ENCODE peak calls at places on chromosomes 3 and 15, in nine cellular contexts. U is mesenchymal stem cell; I is NT2/D1; W is endodermal cell; J is neuronal stem cell; P is cardiac muscle cell; R is effector memory CD4-positive, alpha-beta T cell; N is fibroblast of lung; T is GM12878. G is an unnamed sample.

GRCh38 chr3:191762323-191762960 is 301.5 kb downstream of the PYDC2 start:
- DNase-seq in W (no peak), R (no peak), U (peak; percentile 81), J (no peak), I (peak; percentile 36), P (no peak), N (peak; percentile 56), T (no peak), G (no peak)

GRCh38 chr3:99562990-99563607 is 75.3 kb upstream of the COL8A1 start:
- DNase-seq in N (no peak), R (no peak), U (no peak), J (no peak), I (no peak), T (no peak), W (no peak), P (no peak), G (no peak)

GRCh38 chr15:93235926-93236781 is 147.1 kb upstream of the RGMA start:
- DNase-seq in I (no peak), R (no peak), J (no peak), N (no peak), T (no peak), P (no peak), U (no peak), W (no peak), G (no peak)

GRCh38 chr3:134059680-134060560 is 30.2 kb upstream of the SLCO2A1 start:
- DNase-seq in W (peak; percentile 37), P (no peak), N (peak; percentile 45), U (no peak), T (no peak), R (no peak), J (no peak), I (no peak), G (no peak)

GRCh38 chr15:72796515-72797337 is 13.2 kb upstream of the ADPGK start:
- DNase-seq in T (no peak), P (peak; percentile 71), U (peak; percentile 52), N (peak; percentile 44), W (peak; percentile 84), R (peak; percentile 25), J (peak; percentile 49), I (no peak), G (peak; percentile 35)

GRCh38 chr3:142850395-142851023 is 38.4 kb downstream of the PCOLCE2 start:
- DNase-seq in I (no peak), P (no peak), U (peak; percentile 98), W (no peak), R (no peak), N (peak; percentile 91), T (no peak), J (no peak), G (no peak)

GRCh38 chr3:122916580-122916979 is 111.0 kb downstream of the SEMA5B start:
- DNase-seq in I (no peak), R (no peak), J (no peak), W (peak; percentile 43), T (no peak), N (no peak), P (no peak), U (no peak), G (no peak)

GRCh38 chr3:151838574-151839312 is 24.8 kb downstream of the AADAC start:
- DNase-seq in U (peak; percentile 85), N (peak; percentile 90), T (peak; percentile 2), W (peak; percentile 64), P (peak; percentile 84), J (peak; percentile 54), R (no peak), I (peak; percentile 57), G (no peak)

GRCh38 chr3:19725000-19725399 is 209.0 kb downstream of the EFHB start:
- DNase-seq in T (no peak), J (no peak), W (no peak), U (no peak), P (no peak), N (no peak), I (no peak), R (no peak), G (no peak)

GRCh38 chr3:140629351-140630137 is 48.3 kb upstream of the TRIM42 start:
- DNase-seq in I (no peak), N (peak; percentile 87), P (no peak), J (no peak), U (peak; percentile 31), T (no peak), R (no peak), W (no peak), G (no peak)

GRCh38 chr15:73326157-73326556 is 42.6 kb downstream of the HCN4 start:
- DNase-seq in N (no peak), T (no peak), U (no peak), I (no peak), P (no peak), R (no peak), J (no peak), W (no peak), G (no peak)

GRCh38 chr3:109346099-109346498 is 8.8 kb upstream of the DPPA4 start:
- DNase-seq in U (no peak), T (no peak), J (no peak), P (no peak), I (no peak), W (peak; percentile 57), N (no peak), R (no peak), G (no peak)

GRCh38 chr15:89912674-89913396 is at the start of gene ARPIN:
- DNase-seq in W (peak; percentile 87), T (no peak), U (peak; percentile 50), R (no peak), N (peak; percentile 55), J (peak; percentile 48), I (no peak), P (peak; percentile 79), G (no peak)

GRCh38 chr3:138132239-138132638 is at the start of gene A4GNT:
- DNase-seq in N (no peak), I (no peak), T (no peak), U (no peak), W (no peak), J (no peak), R (no peak), P (no peak), G (no peak)

GRCh38 chr15:26882616-26883365 is 15.9 kb downstream of the GABRA5 start:
- DNase-seq in U (no peak), I (no peak), R (no peak), P (no peak), N (no peak), J (no peak), T (no peak), W (no peak), G (no peak)

GRCh38 chr3:183369626-183370025 is 58.8 kb downstream of the MCF2L2 start:
- DNase-seq in I (no peak), U (no peak), N (peak; percentile 63), T (no peak), R (no peak), P (no peak), W (no peak), J (no peak), G (no peak)
- H3K27me3 ChIP-seq in I (no peaks in the 10 kb centered on the region), U (no peaks in the 10 kb centered on the region), N (no peaks in the 10 kb centered on the region), T (no peaks in the 10 kb centered on the region), R (no peaks in the 10 kb centered on the region), P (no peaks in the 10 kb centered on the region), W (no peaks in the 10 kb centered on the region), J (peaks cover 11% of the 10 kb centered on the region), G (no peaks in the 10 kb centered on the region)

GRCh38 chr3:14601692-14602005 is 49.9 kb upstream of the CCDC174 start:
- DNase-seq in U (no peak), N (no peak), R (no peak), P (no peak), T (no peak), J (no peak), I (no peak), W (peak; percentile 78), G (no peak)
- H3K27me3 ChIP-seq in U (peaks cover 75% of the 10 kb centered on the region), N (peaks cover 9% of the 10 kb centered on the region), R (peaks cover 27% of the 10 kb centered on the region), P (peaks cover 46% of the 10 kb centered on the region), T (peaks cover 14% of the 10 kb centered on the region), J (peaks cover 83% of the 10 kb centered on the region), I (peaks cover 13% of the 10 kb centered on the region), W (peaks cover 64% of the 10 kb centered on the region), G (peaks cover 27% of the 10 kb centered on the region)

DNA sequence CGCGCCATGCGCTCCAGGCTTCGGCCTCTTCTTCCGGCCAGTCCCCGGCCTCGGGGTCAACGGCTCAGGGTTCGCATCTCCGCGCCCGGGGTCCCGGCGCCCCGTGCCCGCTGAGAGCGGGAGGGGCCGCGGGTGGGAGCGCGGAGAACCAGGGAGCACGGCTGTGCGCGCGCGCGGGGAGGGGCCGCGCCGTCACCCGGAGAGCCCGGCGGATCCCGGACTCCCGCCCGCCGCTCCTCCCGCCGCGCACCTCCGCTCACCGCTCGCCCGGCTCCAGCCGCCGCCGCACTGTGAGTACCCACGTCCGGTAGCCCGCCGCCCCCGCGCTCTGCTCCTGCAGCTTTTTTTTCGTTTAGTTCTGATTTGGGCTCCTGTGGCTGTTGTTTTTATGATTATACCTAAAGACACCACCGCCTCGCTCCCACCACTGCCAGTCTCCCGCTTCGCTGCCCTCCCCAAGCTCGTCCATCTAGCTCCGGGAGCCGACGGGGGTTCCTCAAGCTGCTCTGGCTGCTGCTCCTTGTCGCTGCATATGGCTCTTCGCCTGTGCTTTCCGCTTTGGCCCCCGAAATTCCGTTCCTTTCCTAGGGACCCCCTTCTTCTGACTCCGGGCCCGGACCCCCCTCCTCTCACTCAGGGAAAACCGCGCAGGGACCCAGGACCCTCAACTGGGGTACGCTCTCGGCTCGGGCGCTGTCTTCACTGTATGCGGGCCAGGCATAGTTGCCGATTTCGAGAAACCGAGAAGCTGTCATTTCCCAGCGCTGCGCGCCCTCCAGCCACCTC is 1.7 kb upstream of the SKOR1 start:
- DNase-seq in I (no peak), J (no peak), P (no peak), R (no peak), U (no peak), N (no peak), W (peak; percentile 65), T (no peak), G (no peak)
- H3K27me3 ChIP-seq in I (peaks cover 98% of the 10 kb centered on the region), J (peaks cover 98% of the 10 kb centered on the region), P (peaks cover 100% of the 10 kb centered on the region), R (peaks cover 90% of the 10 kb centered on the region), U (peaks cover 86% of the 10 kb centered on the region), N (peaks cover 90% of the 10 kb centered on the region), W (peaks cover 99% of the 10 kb centered on the region), T (peaks cover 38% of the 10 kb centered on the region), G (peaks cover 55% of the 10 kb centered on the region)

GRCh38 chr3:23964537-23964936 is 19.5 kb downstream of the NR1D2 start:
- DNase-seq in U (no peak), P (no peak), W (no peak), I (no peak), N (no peak), R (no peak), T (no peak), J (no peak), G (no peak)

GRCh38 chr3:23961913-23962312 is 16.8 kb downstream of the NR1D2 start:
- DNase-seq in N (no peak), I (no peak), J (no peak), W (no peak), P (no peak), U (no peak), T (no peak), R (no peak), G (no peak)

GRCh38 chr3:23959147-23959900 is 14.2 kb downstream of the NR1D2 start:
- DNase-seq in T (no peak), W (no peak), U (peak; percentile 90), I (no peak), N (peak; percentile 88), J (no peak), R (no peak), P (no peak), G (no peak)

GRCh38 chr3:23960649-23961048 is 15.6 kb downstream of the NR1D2 start:
- DNase-seq in P (no peak), J (no peak), U (no peak), T (no peak), I (no peak), R (no peak), N (no peak), W (no peak), G (no peak)

GRCh38 chr3:23961064-23961463 is 16.0 kb downstream of the NR1D2 start:
- DNase-seq in P (no peak), W (no peak), I (no peak), T (no peak), U (no peak), N (no peak), J (no peak), R (no peak), G (no peak)
- H3K27me3 ChIP-seq in P (no peaks in the 10 kb centered on the region), W (no peaks in the 10 kb centered on the region), I (no peaks in the 10 kb centered on the region), T (no peaks in the 10 kb centered on the region), U (no peaks in the 10 kb centered on the region), N (no peaks in the 10 kb centered on the region), J (no peaks in the 10 kb centered on the region), R (no peaks in the 10 kb centered on the region), G (no peaks in the 10 kb centered on the region)